ENCODE peak calls at places on chromosomes 11 and 22, in five cellular contexts. J is thoracic aorta, T is tibial nerve, S is SK-N-SH, W is endothelial cell. E is an unnamed sample.

GRCh38 chr11:76148207-76148606 is 58.1 kb downstream of the WNT11 start:
- DNase-seq in J (no peak), T (no peak), S (no peak), W (no peak), E (no peak)

GRCh38 chr11:32829680-32830412 is at the start of gene PRRG4:
- DNase-seq in J (no peak), T (peak), S (peak), W (peak), E (no peak)

GRCh38 chr11:19251577-19251976 is 10.8 kb upstream of the E2F8 start:
- DNase-seq in J (no peak), T (no peak), S (no peak), W (no peak), E (no peak)

GRCh38 chr11:102256251-102256650 is 61.0 kb upstream of the BIRC3 start:
- DNase-seq in J (no peak), T (no peak), S (no peak), W (no peak), E (no peak)

GRCh38 chr11:36023922-36024321 is 80.1 kb downstream of the LDLRAD3 start:
- DNase-seq in J (no peak), T (no peak), S (no peak), W (no peak), E (no peak)

GRCh38 chr11:135027461-135027860 is 615.4 kb upstream of the B3GAT1 start:
- DNase-seq in J (no peak), T (no peak), S (no peak), W (peak), E (no peak)

GRCh38 chr22:43616645-43617044 is 195.5 kb downstream of the EFCAB6 start:
- DNase-seq in J (no peak), T (no peak), S (no peak), W (no peak), E (no peak)

GRCh38 chr11:94706211-94706610 is 61.9 kb upstream of the AMOTL1 start:
- DNase-seq in J (no peak), T (no peak), S (no peak), W (no peak), E (no peak)

GRCh38 chr22:50696799-50697561 is 24.4 kb downstream of the SHANK3 start:
- DNase-seq in J (no peak), T (no peak), S (peak), W (no peak), E (peak)

GRCh38 chr11:57251491-57252104 is 14.5 kb upstream of the APLNR start:
- DNase-seq in J (no peak), T (no peak), S (no peak), W (no peak), E (no peak)

GRCh38 chr11:35969089-35970046 is 25.5 kb downstream of the LDLRAD3 start:
- DNase-seq in J (no peak), T (no peak), S (no peak), W (no peak), E (no peak)

GRCh38 chr22:28051787-28052356 is 132.8 kb upstream of the PITPNB start:
- DNase-seq in J (no peak), T (peak), S (peak), W (peak), E (no peak)

GRCh38 chr22:39522567-39523300 is 2.4 kb downstream of the ATF4 start:
- DNase-seq in J (no peak), T (no peak), S (peak), W (no peak), E (no peak)

GRCh38 chr22:22752556-22753477 is 108.4 kb downstream of the GGTLC2 start:
- DNase-seq in J (no peak), T (no peak), S (no peak), W (no peak), E (no peak)

GRCh38 chr22:31235076-31235475 is 23.0 kb downstream of the LIMK2 start:
- DNase-seq in J (no peak), T (no peak), S (no peak), W (no peak), E (no peak)

GRCh38 chr11:47467372-47467771 is 18.4 kb upstream of the RAPSN start:
- DNase-seq in J (no peak), T (no peak), S (no peak), W (no peak), E (no peak)

GRCh38 chr11:78363018-78363619 is 54.5 kb downstream of the GAB2 start:
- DNase-seq in J (no peak), T (no peak), S (no peak), W (no peak), E (no peak)

GRCh38 chr11:2775083-2775625 is 75.4 kb upstream of the KCNQ1OT1 start:
- DNase-seq in J (no peak), T (peak), S (no peak), W (peak), E (no peak)

GRCh38 chr11:8709002-8709672 is 26.5 kb downstream of the RPL27A start:
- DNase-seq in J (peak), T (peak), S (peak), W (no peak), E (no peak)

GRCh38 chr11:61874460-61874809 is 16.9 kb downstream of the FADS3 start:
- DNase-seq in J (no peak), T (no peak), S (no peak), W (no peak), E (no peak)

GRCh38 chr11:130068986-130069683 is 559 bp upstream of the APLP2 start:
- DNase-seq in J (peak), T (peak), S (no peak), W (peak), E (no peak)

GRCh38 chr11:34976496-34976895 is 60.1 kb downstream of the PDHX start:
- DNase-seq in J (no peak), T (no peak), S (no peak), W (no peak), E (no peak)

GRCh38 chr11:95149659-95150294 is 60.1 kb downstream of the ENDOD1 start:
- DNase-seq in J (no peak), T (peak), S (no peak), W (peak), E (no peak)

GRCh38 chr11:85595285-85595884 is 31.8 kb downstream of the DLG2 start:
- DNase-seq in J (no peak), T (no peak), S (peak), W (no peak), E (no peak)

GRCh38 chr22:24553597-24554315 is 1.2 kb downstream of the GUCD1 start:
- DNase-seq in J (no peak), T (no peak), S (no peak), W (no peak), E (no peak)

GRCh38 chr11:104946907-104947306 is 21.5 kb downstream of the CASP4 start:
- DNase-seq in J (no peak), T (no peak), S (no peak), W (peak), E (no peak)

GRCh38 chr22:29426476-29426875 is 11.9 kb upstream of the RFPL1 start:
- DNase-seq in J (no peak), T (no peak), S (no peak), W (no peak), E (no peak)

GRCh38 chr22:46796566-46797195 is 34.2 kb downstream of the TBC1D22A start:
- DNase-seq in J (no peak), T (no peak), S (no peak), W (no peak), E (no peak)

GRCh38 chr11:61279934-61280656 is 15.0 kb downstream of the VWCE start:
- DNase-seq in J (no peak), T (no peak), S (no peak), W (no peak), E (no peak)

GRCh38 chr22:17057959-17058814 is 26.6 kb upstream of the IL17RA start:
- DNase-seq in J (no peak), T (peak), S (peak), W (peak), E (peak)

GRCh38 chr11:79768343-79768742 is 327.5 kb upstream of the TENM4 start:
- DNase-seq in J (no peak), T (no peak), S (no peak), W (no peak), E (no peak)

GRCh38 chr11:123587044-123587443 is 67.4 kb downstream of the SCN3B start:
- DNase-seq in J (no peak), T (no peak), S (no peak), W (no peak), E (no peak)

GRCh38 chr11:47507016-47507631 is 45.8 kb downstream of the CELF1 start:
- DNase-seq in J (no peak), T (no peak), S (no peak), W (no peak), E (no peak)

GRCh38 chr11:46413755-46414465 is 22.3 kb upstream of the CHRM4 start:
- DNase-seq in J (no peak), T (no peak), S (no peak), W (no peak), E (no peak)

GRCh38 chr11:109303342-109303741 is 118.6 kb upstream of the C11orf87 start:
- DNase-seq in J (no peak), T (no peak), S (no peak), W (no peak), E (no peak)

GRCh38 chr11:67050139-67050538 is 6.5 kb upstream of the RHOD start:
- DNase-seq in J (no peak), T (no peak), S (no peak), W (no peak), E (no peak)

DNA sequence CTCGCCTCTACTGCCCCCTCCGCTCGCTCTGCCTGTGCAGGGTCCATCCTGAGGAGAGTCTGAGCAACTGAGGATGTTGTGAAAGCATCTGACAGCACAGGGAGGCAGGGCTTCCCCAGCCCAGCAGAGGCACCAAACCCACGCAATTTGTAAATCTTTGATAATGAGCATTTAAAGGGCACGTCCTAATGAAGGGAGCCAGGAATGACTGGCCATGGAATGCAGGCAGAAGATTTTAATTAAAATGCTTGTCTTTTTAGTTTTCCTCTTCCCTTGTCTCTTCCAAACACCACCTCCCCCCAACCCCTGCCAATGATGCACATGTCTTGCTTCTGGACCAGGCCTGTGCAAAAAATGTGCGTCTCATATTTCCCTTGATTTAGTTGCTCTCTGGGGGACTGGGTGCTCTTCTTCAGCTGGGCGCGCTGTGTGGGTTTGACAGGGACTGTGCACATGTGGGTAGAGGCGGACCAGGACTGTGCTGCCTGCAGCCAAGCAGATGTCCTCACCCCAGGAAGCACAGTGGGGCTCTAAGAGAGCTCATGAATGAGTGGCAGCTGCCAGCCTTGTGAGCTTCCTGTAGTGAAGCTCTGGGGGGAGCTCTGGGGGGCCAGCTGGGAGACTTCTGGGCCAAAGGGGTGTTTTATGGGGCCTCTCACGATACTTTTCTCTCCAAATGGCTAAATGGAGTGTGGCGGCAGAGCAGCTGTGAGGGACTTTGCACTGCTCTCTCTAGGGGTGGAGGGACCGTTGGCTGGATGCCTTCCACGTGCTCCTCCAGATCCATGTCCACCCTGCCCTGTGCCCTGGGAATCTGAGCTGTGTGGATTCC is 273.5 kb downstream of the ST3GAL4 start:
- DNase-seq in J (no peak), T (no peak), S (no peak), W (no peak), E (no peak)
- TF ChIP-seq CTCF in J (no peak), T (no peak), S (peak), W (no peak), E (no peak)

DNA sequence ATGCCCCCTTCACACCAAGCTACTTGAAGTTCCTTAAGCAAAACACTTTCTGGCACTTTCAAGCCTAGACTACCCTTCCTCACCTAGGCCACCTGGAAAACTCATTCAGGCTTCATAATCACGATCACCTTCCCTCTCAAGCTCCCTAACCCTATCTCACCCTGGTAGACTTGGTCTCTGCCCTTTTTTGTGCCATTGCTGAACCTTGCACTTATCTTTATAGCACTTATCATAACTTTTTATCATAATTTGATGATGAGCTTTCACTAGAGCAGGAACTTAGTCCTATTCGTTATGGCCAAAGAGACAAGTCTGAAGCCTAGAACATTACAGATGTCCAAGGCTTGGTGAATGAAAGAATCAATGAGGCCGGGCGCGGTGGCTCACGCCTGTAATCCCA is 5.5 kb downstream of the SLC35F2 start:
- DNase-seq in J (no peak), T (no peak), S (no peak), W (no peak), E (no peak)
- TF ChIP-seq CTCF in J (no peak), T (no peak), S (no peak), W (no peak), E (no peak)

GRCh38 chr11:12556155-12556554 is 118.1 kb upstream of the TEAD1 start:
- DNase-seq in J (no peak), T (no peak), S (no peak), W (no peak), E (no peak)
- TF ChIP-seq CTCF in J (no peak), T (no peak), S (no peak), W (no peak), E (no peak)

DNA sequence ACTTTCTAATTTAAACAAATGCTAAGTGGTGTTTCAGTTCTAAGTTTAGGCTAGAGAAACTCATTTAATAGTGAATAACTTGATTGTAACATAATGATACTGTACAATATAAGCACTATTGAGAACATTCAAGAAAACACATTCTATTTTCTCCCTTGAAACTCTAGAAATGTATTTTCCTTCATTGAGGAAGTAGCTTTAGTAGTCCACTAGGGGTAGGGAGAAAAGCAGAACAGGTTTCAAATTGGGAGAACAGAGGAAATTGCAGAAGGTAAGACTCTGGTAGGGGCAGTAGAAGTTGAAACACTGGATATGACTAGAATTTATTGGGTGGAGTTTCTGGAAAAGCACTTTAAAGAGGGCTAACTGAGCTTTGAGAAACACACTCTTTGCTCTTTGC is 31.6 kb upstream of the MPPED2 start:
- DNase-seq in J (no peak), T (no peak), S (no peak), W (no peak), E (no peak)
- TF ChIP-seq CTCF in J (no peak), T (no peak), S (no peak), W (peak), E (no peak)

DNA sequence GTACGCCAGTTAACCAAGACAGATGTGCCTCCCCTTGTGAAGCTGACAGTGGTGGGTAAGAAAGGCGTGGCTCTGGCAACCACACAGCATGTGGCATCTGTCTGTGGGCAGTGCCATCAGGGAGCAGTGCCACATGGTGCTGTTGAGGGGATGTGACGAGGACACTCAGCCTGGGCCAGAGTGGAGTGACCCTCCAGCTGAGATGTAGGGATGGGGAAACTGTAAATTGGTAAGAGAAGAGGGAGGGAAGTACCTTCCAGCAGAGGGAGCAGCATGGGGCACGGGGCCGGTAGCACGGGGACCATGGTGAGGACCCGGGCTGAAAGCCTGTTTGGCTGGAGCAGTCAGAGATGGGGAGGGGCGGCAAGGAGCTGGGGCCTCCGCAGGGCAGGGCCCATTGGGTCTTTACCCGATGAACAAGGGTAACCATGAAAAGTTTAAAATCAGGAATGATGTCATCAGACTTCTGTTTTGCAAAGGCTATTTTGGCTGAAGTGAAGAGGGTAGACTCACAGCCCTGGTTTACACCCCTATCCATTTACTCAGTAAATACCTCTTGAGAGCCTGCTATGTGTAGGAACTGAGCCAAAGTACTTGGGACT is 10.4 kb downstream of the TMPRSS6 start:
- DNase-seq in J (no peak), T (no peak), S (no peak), W (no peak), E (no peak)
- TF ChIP-seq CTCF in J (no peak), T (no peak), S (no peak), W (no peak), E (no peak)

GRCh38 chr11:16252373-16252772 is 104.0 kb downstream of the SOX6 start:
- DNase-seq in J (no peak), T (no peak), S (peak), W (no peak), E (no peak)
- TF ChIP-seq CTCF in J (no peak), T (no peak), S (peak), W (peak), E (peak)

GRCh38 chr11:17734986-17735822 is 623 bp downstream of the KCNC1 start:
- DNase-seq in J (no peak), T (peak), S (peak), W (peak), E (no peak)

GRCh38 chr11:17734418-17734911 is at the start of gene KCNC1:
- DNase-seq in J (no peak), T (no peak), S (peak), W (peak), E (peak)

GRCh38 chr11:17736921-17737817 is 2.6 kb downstream of the KCNC1 start:
- DNase-seq in J (no peak), T (no peak), S (no peak), W (no peak), E (no peak)

GRCh38 chr11:17738350-17739207 is 4.0 kb downstream of the KCNC1 start:
- DNase-seq in J (no peak), T (no peak), S (no peak), W (no peak), E (no peak)

GRCh38 chr11:17735823-17736772 is 1.5 kb downstream of the KCNC1 start:
- DNase-seq in J (no peak), T (no peak), S (peak), W (no peak), E (no peak)
- TF ChIP-seq CTCF in J (peak), T (no peak), S (peak), W (peak), E (peak)

E was measured in D721Med.